ENCODE peak calls at places on chromosomes 13 and 19, in nine cellular contexts. N is PC-3, T is HFFc6, M is WTC11, I is EL, F is spleen, S is KBM-7, K is iPS-NIHi11, U is ovary. O is an unnamed sample.

GRCh38 chr19:38033658-38034150 is 126.7 kb downstream of the SIPA1L3 start:
- DNase-seq in N (no peak), T (no peak), M (peak), I (no peak), F (peak), S (no peak), K (peak), U (no peak), O (no peak)

GRCh38 chr13:20174656-20175405 is 14.0 kb upstream of the GJA3 start:
- DNase-seq in N (peak), T (peak), M (no peak), I (peak), F (no peak), S (peak), K (peak), U (peak), O (peak)

GRCh38 chr13:113148407-113148806 is 10.0 kb upstream of the PROZ start:
- DNase-seq in N (no peak), T (no peak), M (no peak), I (no peak), F (no peak), S (no peak), K (no peak), U (peak), O (no peak)

GRCh38 chr13:95239293-95239692 is 62.0 kb downstream of the ABCC4 start:
- DNase-seq in N (no peak), T (no peak), M (no peak), I (no peak), F (no peak), S (peak), K (no peak), U (no peak), O (no peak)

GRCh38 chr19:8256276-8257051 is 47.3 kb downstream of the CERS4 start:
- DNase-seq in N (no peak), T (no peak), M (no peak), I (no peak), F (no peak), S (no peak), K (no peak), U (no peak), O (no peak)

GRCh38 chr19:19488875-19489690 is 26.3 kb downstream of the TSSK6 start:
- DNase-seq in N (peak), T (peak), M (peak), I (peak), F (peak), S (peak), K (peak), U (peak), O (peak)

GRCh38 chr13:22040810-22041364 is 370.0 kb downstream of the FGF9 start:
- DNase-seq in N (no peak), T (no peak), M (peak), I (no peak), F (no peak), S (no peak), K (no peak), U (no peak), O (no peak)

GRCh38 chr19:757811-758668 is 7.1 kb downstream of the MISP start:
- DNase-seq in N (no peak), T (no peak), M (no peak), I (no peak), F (no peak), S (no peak), K (no peak), U (no peak), O (no peak)

GRCh38 chr19:12202250-12202649 is 39.4 kb downstream of the ZNF136 start:
- DNase-seq in N (no peak), T (no peak), M (peak), I (no peak), F (peak), S (peak), K (peak), U (no peak), O (no peak)

GRCh38 chr13:99307648-99308339 is 595 bp upstream of the GPR183 start:
- DNase-seq in N (peak), T (peak), M (no peak), I (peak), F (no peak), S (peak), K (no peak), U (no peak), O (peak)

GRCh38 chr13:60617863-60618733 is 221.1 kb downstream of the TDRD3 start:
- DNase-seq in N (peak), T (peak), M (peak), I (peak), F (no peak), S (no peak), K (peak), U (no peak), O (no peak)

GRCh38 chr13:50923272-50923671 is 13.7 kb downstream of the RNASEH2B start:
- DNase-seq in N (no peak), T (no peak), M (no peak), I (no peak), F (no peak), S (no peak), K (no peak), U (no peak), O (no peak)

GRCh38 chr19:39677931-39678889 is 22.5 kb downstream of the LGALS16 start:
- DNase-seq in N (peak), T (no peak), M (no peak), I (no peak), F (no peak), S (no peak), K (no peak), U (no peak), O (no peak)

GRCh38 chr13:55160911-55161310 is 1979.8 kb upstream of the PRR20A start:
- DNase-seq in N (no peak), T (no peak), M (no peak), I (no peak), F (no peak), S (no peak), K (no peak), U (no peak), O (no peak)

GRCh38 chr13:104321756-104322155 is 1255.5 kb upstream of the SLC10A2 start:
- DNase-seq in N (no peak), T (no peak), M (no peak), I (no peak), F (no peak), S (no peak), K (no peak), U (no peak), O (no peak)

GRCh38 chr19:2064788-2065524 is 13.9 kb upstream of the MKNK2 start:
- DNase-seq in N (no peak), T (no peak), M (no peak), I (no peak), F (peak), S (no peak), K (no peak), U (no peak), O (no peak)

GRCh38 chr19:752652-753517 is 2.0 kb downstream of the MISP start:
- DNase-seq in N (peak), T (peak), M (no peak), I (peak), F (no peak), S (peak), K (peak), U (peak), O (peak)

GRCh38 chr19:33763661-33764343 is 32.9 kb upstream of the KCTD15 start:
- DNase-seq in N (no peak), T (no peak), M (no peak), I (no peak), F (peak), S (no peak), K (no peak), U (no peak), O (no peak)

GRCh38 chr13:90362718-90363117 is 984.8 kb upstream of the MIR17HG start:
- DNase-seq in N (no peak), T (no peak), M (no peak), I (no peak), F (no peak), S (no peak), K (no peak), U (no peak), O (no peak)

GRCh38 chr19:41206926-41207750 is 11.9 kb upstream of the AXL start:
- DNase-seq in N (no peak), T (no peak), M (no peak), I (no peak), F (no peak), S (no peak), K (no peak), U (no peak), O (no peak)

GRCh38 chr19:2180881-2181617 is 17.3 kb downstream of the DOT1L start:
- DNase-seq in N (no peak), T (no peak), M (no peak), I (no peak), F (no peak), S (no peak), K (no peak), U (no peak), O (no peak)

GRCh38 chr13:33197551-33197971 is 88.0 kb downstream of the STARD13 start:
- DNase-seq in N (no peak), T (no peak), M (no peak), I (no peak), F (no peak), S (no peak), K (no peak), U (no peak), O (no peak)

GRCh38 chr19:49132974-49133609 is 13.7 kb downstream of the PPFIA3 start:
- DNase-seq in N (no peak), T (no peak), M (peak), I (no peak), F (no peak), S (no peak), K (no peak), U (no peak), O (no peak)

GRCh38 chr19:45076029-45076850 is at the start of gene ZNF296:
- DNase-seq in N (peak), T (no peak), M (peak), I (peak), F (peak), S (peak), K (peak), U (no peak), O (peak)

GRCh38 chr19:42313096-42313839 is at the start of gene TMEM145:
- DNase-seq in N (no peak), T (no peak), M (peak), I (peak), F (no peak), S (peak), K (peak), U (peak), O (peak)

GRCh38 chr13:111909501-111909900 is 157.4 kb upstream of the SOX1 start:
- DNase-seq in N (no peak), T (no peak), M (no peak), I (no peak), F (peak), S (no peak), K (no peak), U (no peak), O (no peak)